ENCODE peak calls at places on chromosome 19, in eight cellular contexts. Y is A549, C is heart left ventricle, J is IMR-90, T is lower lobe of right lung, B is neuronal stem cell, P is lung, F is breast epithelium. Z is an unnamed sample. For H3K4me1, the result is how much of the 10 kb centered on the place peaks cover.

GRCh38 chr19:3450796-3451411 is 29.4 kb downstream of the SMIM24 start:
- DNase-seq in Y (peak), P (peak), F (no peak), T (peak), J (peak), B (no peak), C (no peak), Z (no peak)

GRCh38 chr19:6464070-6464873 is at the start of gene CRB3:
- DNase-seq in B (no peak), P (peak), J (no peak), T (peak), C (no peak), F (peak), Y (peak), Z (peak)

GRCh38 chr19:15936950-15937349 is 2.6 kb upstream of the CYP4F11 start:
- DNase-seq in P (no peak), B (no peak), F (no peak), Y (no peak), J (no peak), T (no peak), C (no peak), Z (no peak)

GRCh38 chr19:29263305-29264080 is 50.5 kb upstream of the UQCRFS1 start:
- DNase-seq in F (no peak), P (no peak), C (no peak), Y (peak), B (peak), T (no peak), J (peak), Z (no peak)

GRCh38 chr19:38877781-38878574 is at the start of gene RINL:
- DNase-seq in J (no peak), B (no peak), F (no peak), C (peak), Y (no peak), P (no peak), T (peak), Z (peak)

GRCh38 chr19:18503337-18503970 is 18.4 kb downstream of the ELL start:
- DNase-seq in J (no peak), B (no peak), C (no peak), Y (no peak), T (no peak), P (no peak), F (no peak), Z (no peak)

GRCh38 chr19:41218249-41218614 is 791 bp upstream of the AXL start:
- DNase-seq in J (no peak), Y (no peak), B (no peak), F (no peak), T (no peak), P (no peak), C (no peak), Z (no peak)

GRCh38 chr19:1302534-1303239 is 17.0 kb downstream of the EFNA2 start:
- DNase-seq in Y (no peak), C (no peak), T (no peak), B (peak), P (no peak), J (no peak), F (no peak), Z (no peak)

GRCh38 chr19:2097330-2098327 is 914 bp downstream of the IZUMO4 start:
- DNase-seq in J (no peak), B (no peak), F (no peak), C (no peak), P (no peak), Y (no peak), T (no peak), Z (no peak)

GRCh38 chr19:18191640-18192062 is 1.4 kb upstream of the MPV17L2 start:
- DNase-seq in F (peak), J (no peak), B (no peak), T (no peak), Y (no peak), C (no peak), P (no peak), Z (no peak)

GRCh38 chr19:16886305-16886880 is 2.4 kb upstream of the F2RL3 start:
- DNase-seq in T (peak), P (peak), B (no peak), C (peak), J (peak), Y (peak), F (peak), Z (no peak)

GRCh38 chr19:15154002-15154612 is 46.7 kb downstream of the NOTCH3 start:
- DNase-seq in C (no peak), T (no peak), F (no peak), B (no peak), P (no peak), J (peak), Y (peak), Z (no peak)

GRCh38 chr19:15469513-15470297 is 5.4 kb upstream of the RASAL3 start:
- DNase-seq in C (no peak), P (no peak), Y (no peak), F (no peak), T (no peak), J (no peak), B (no peak), Z (no peak)

GRCh38 chr19:1183543-1184172 is 9.6 kb upstream of the SBNO2 start:
- DNase-seq in C (no peak), P (no peak), J (peak), T (peak), Y (peak), F (peak), B (no peak), Z (peak)

GRCh38 chr19:49391581-49392399 is 3.7 kb downstream of the KASH5 start:
- DNase-seq in C (peak), P (peak), B (peak), T (peak), F (peak), J (peak), Y (peak), Z (peak)

GRCh38 chr19:42269518-42270345 is 680 bp downstream of the CIC start:
- DNase-seq in J (no peak), T (no peak), P (peak), Y (no peak), F (peak), B (no peak), C (no peak), Z (no peak)

GRCh38 chr19:55383279-55383788 is 758 bp downstream of the TMEM238 start:
- DNase-seq in F (no peak), B (no peak), T (no peak), J (no peak), C (no peak), Y (no peak), P (no peak), Z (peak)

GRCh38 chr19:56601375-56601774 is 6.3 kb downstream of the ZNF71 start:
- DNase-seq in T (no peak), F (no peak), Y (no peak), P (no peak), J (peak), B (no peak), C (no peak), Z (no peak)

GRCh38 chr19:6660930-6661329 is 9.0 kb downstream of the TNFSF14 start:
- DNase-seq in F (no peak), B (no peak), T (no peak), Y (no peak), J (no peak), P (no peak), C (no peak), Z (no peak)

DNA sequence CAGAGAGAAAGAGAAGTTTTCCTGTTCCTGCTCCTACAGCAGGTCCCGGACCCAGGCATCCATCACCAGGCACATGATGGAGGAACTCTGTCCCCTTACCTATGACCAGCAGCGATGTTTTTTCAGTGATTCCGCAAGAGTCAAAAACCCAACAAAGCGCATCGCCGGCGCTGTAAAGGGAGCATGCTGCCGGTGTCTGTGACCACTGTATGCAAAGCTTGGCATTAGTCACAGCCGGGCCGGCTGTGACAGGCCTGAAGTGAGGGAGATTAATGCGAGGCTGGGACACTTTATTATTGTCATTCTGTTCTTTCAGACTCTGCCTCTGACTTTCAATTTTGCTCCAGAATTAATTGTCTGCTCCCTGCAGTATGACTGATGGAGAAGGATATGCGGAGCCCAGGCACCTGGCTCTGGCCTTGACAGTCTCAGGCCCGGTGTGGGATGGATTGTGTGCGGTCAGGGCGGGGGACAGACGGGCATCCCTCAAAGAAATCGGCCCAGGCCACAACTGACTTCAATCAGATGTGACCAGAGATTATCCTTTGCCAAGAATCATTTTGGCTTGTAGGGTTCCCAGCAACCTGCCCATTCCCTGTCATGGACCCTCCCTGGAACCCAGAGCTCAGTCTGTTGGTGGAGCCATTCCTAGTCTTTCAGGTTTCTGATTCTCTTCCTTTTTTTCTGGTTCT is 462.0 kb upstream of the ZNF507 start:
- DNase-seq in C (no peak), Y (no peak), F (no peak), B (no peak), P (no peak), T (no peak), J (no peak), Z (no peak)
- H3K4me3 ChIP-seq in C (no peak), Y (no peak), F (no peak), B (no peak), P (no peak), T (no peak), J (no peak), Z (no peak)

GRCh38 chr19:7862413-7862951 is 11.7 kb downstream of the PRR36 start:
- DNase-seq in F (no peak), J (peak), P (peak), T (peak), B (peak), Y (peak), C (peak), Z (peak)
- H3K4me1 ChIP-seq in F (under half), J (under half), P (under half), T (under half), B (under half), Y (under half), C (under half), Z (under half)

DNA sequence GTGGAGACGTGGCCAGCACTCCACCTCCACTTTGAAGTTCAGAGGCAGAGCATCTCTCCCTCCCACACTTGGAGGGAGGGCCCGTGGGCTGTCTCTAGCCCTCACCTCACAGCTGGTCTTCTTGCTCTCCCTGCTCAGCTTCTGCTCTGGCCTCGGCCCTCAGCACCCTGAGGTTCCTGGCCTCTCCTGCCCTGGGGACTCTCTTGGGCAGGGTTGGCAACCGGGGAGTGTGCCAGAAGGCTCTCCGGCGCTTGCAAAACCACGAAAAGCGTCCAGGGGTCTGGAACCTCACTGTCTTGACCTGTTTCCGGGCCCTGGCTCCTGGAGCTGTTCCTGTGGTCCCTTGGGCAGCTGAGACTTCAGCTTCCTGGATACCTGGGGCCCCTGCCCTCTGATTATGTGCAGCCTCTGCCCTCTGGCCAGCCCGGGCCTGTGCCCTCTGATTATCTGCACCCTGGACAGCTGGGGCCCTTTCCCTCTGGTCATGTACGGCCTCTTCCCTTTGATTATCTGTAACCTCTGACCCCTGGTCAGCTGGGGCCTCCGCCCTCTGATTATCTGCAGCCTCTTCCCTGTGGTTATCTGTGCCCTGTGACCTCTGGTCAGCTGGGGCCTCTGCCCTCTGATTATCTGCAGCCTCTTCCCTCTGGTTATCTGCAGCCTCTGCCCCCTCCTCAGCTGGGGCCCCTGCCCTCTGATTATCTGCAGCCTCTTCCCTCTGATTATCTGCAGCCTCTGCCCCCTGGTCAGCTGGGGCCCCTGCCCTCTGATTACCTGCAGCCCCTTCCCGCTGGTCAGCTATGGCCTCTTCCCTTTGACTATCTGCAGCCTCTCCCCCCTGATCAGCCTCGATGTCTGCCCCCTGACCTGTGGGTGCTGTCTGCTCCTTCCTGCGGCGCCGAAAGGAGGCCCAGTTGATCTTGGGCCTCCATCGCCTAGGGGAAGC is 2.0 kb downstream of the CCDC8 start:
- DNase-seq in T (peak), F (no peak), C (no peak), Y (no peak), P (no peak), B (no peak), J (no peak), Z (no peak)
- H3K4me3 ChIP-seq in T (peak), F (peak), C (peak), Y (no peak), P (no peak), B (peak), J (peak), Z (peak)

GRCh38 chr19:12783226-12783848 is 7.9 kb upstream of the JUNB start:
- DNase-seq in J (no peak), B (no peak), T (no peak), C (no peak), Y (peak), P (no peak), F (no peak), Z (no peak)
- H3K4me1 ChIP-seq in J (half or more), B (under half), T (half or more), C (under half), Y (half or more), P (under half), F (under half), Z (half or more)

DNA sequence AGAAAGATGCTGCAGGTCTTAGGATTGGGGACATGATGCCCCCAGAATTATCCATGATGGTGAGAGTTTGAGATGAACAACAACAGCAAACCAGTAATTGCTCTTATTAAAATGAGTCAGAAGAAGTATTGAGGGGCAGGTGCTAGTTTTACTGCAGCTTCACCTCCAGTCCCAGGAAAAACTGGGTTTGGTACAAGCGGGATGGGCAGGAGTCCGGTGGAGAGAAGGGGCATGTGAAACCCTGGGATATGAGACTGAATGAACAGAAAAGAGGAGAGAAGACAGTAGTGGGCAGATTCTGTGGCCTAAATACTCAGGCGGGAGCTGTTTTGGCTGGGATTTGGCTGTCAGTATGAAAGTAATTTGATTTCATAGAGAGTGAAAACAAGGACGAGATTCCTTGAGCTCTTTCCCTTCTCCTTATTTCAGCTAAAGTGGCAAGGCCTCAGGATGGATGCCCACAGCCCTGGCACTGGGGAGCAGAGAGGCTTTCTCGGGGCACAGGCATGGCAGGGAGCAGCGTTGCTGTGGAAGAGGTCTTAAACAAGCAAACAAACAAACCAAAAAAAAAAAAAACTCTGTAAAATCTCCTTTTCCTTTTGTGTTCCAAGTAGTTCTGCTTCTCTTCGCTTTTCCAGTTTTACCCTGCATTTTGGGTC is 30.7 kb downstream of the NFIX start:
- DNase-seq in C (no peak), P (no peak), B (no peak), T (no peak), F (no peak), J (no peak), Y (no peak), Z (no peak)
- H3K4me3 ChIP-seq in C (no peak), P (no peak), B (no peak), T (peak), F (peak), J (peak), Y (no peak), Z (peak)

GRCh38 chr19:5131031-5131865 is 162.3 kb downstream of the KDM4B start:
- DNase-seq in T (no peak), Y (no peak), B (no peak), C (no peak), F (no peak), P (no peak), J (no peak), Z (no peak)
- H3K4me1 ChIP-seq in T (under half), Y (under half), B (half or more), C (under half), F (under half), P (under half), J (under half), Z (under half)

GRCh38 chr19:35774274-35775045 is 904 bp upstream of the ARHGAP33 start:
- DNase-seq in C (no peak), B (no peak), T (no peak), J (no peak), Y (peak), P (no peak), F (no peak), Z (no peak)
- H3K4me3 ChIP-seq in C (peak), B (no peak), T (peak), J (no peak), Y (peak), P (no peak), F (peak), Z (peak)

DNA sequence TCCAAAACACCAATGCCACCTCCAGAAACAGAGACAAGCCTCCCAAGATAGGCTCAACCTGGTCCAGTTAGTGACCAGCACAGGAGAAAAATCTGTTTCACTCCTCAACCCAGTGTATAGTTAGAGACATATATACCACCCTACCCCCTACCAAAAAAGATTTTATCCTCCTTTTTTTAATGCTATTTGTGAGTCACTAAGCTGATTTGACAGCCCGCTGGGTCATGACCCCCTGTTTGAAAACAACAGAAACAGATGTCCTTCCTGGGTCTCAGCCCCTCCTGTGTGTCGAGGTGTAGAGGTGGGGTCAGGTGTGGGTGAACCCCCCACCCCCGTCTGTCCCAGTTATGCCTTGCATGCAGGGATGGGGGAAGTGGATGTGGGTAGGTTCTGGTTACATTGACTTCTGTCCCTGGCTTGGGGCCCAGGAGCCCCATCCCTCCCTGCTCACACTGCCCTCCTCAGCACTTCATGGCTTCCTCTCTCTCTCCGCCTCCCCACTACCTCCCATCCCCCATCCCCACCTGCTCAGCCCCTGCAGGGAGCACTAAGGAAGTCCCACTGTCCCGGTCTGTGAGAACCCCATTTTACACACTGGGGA is 14.0 kb upstream of the TOMM40 start:
- DNase-seq in F (no peak), J (no peak), C (peak), P (no peak), T (no peak), B (no peak), Y (no peak), Z (no peak)
- H3K4me1 ChIP-seq in F (under half), J (under half), C (under half), P (under half), T (under half), B (under half), Y (under half), Z (under half)

Z was measured in Peyer's patch.